ENCODE peak calls at places on chromosomes 5 and 9, in ten cellular contexts. One of them, this sample, is unnamed.

GRCh38 chr5:157470616-157471015 is 10.6 kb downstream of the NIPAL4 start:
- DNase-seq in left colon: no peak
- DNase-seq in NCI-H2107: no peak
- DNase-seq in AG20443: no peak
- DNase-seq in T1000: no peak
- DNase-seq in omental fat pad: no peak
- DNase-seq in T-cell: no peak
- DNase-seq in hepatocyte: no peak
- DNase-seq in GM10248: no peak
- DNase-seq in CD4-positive, alpha-beta T cell: no peak
- DNase-seq in this sample: no peak

GRCh38 chr5:87113848-87114247 is 153.8 kb upstream of the RASA1 start:
- DNase-seq in left colon: no peak
- DNase-seq in NCI-H2107: no peak
- DNase-seq in AG20443: peak
- DNase-seq in T1000: peak
- DNase-seq in omental fat pad: no peak
- DNase-seq in T-cell: no peak
- DNase-seq in hepatocyte: no peak
- DNase-seq in GM10248: no peak
- DNase-seq in CD4-positive, alpha-beta T cell: no peak
- DNase-seq in this sample: no peak

GRCh38 chr5:158414780-158415179 is 555.8 kb upstream of the CLINT1 start:
- DNase-seq in left colon: no peak
- DNase-seq in NCI-H2107: no peak
- DNase-seq in AG20443: peak
- DNase-seq in T1000: peak
- DNase-seq in omental fat pad: no peak
- DNase-seq in T-cell: no peak
- DNase-seq in hepatocyte: no peak
- DNase-seq in GM10248: no peak
- DNase-seq in CD4-positive, alpha-beta T cell: no peak
- DNase-seq in this sample: no peak

GRCh38 chr5:157902440-157903116 is 43.6 kb upstream of the CLINT1 start:
- DNase-seq in left colon: no peak
- DNase-seq in NCI-H2107: no peak
- DNase-seq in AG20443: no peak
- DNase-seq in T1000: no peak
- DNase-seq in omental fat pad: no peak
- DNase-seq in T-cell: no peak
- DNase-seq in hepatocyte: no peak
- DNase-seq in GM10248: no peak
- DNase-seq in CD4-positive, alpha-beta T cell: no peak
- DNase-seq in this sample: no peak

GRCh38 chr5:75670571-75670970 is 46.7 kb downstream of the POC5 start:
- DNase-seq in left colon: no peak
- DNase-seq in NCI-H2107: no peak
- DNase-seq in AG20443: no peak
- DNase-seq in T1000: no peak
- DNase-seq in omental fat pad: no peak
- DNase-seq in T-cell: no peak
- DNase-seq in hepatocyte: peak
- DNase-seq in GM10248: no peak
- DNase-seq in CD4-positive, alpha-beta T cell: no peak
- DNase-seq in this sample: no peak

GRCh38 chr5:157602505-157602904 is 26.9 kb upstream of the ADAM19 start:
- DNase-seq in left colon: no peak
- DNase-seq in NCI-H2107: no peak
- DNase-seq in AG20443: no peak
- DNase-seq in T1000: no peak
- DNase-seq in omental fat pad: no peak
- DNase-seq in T-cell: no peak
- DNase-seq in hepatocyte: no peak
- DNase-seq in GM10248: no peak
- DNase-seq in CD4-positive, alpha-beta T cell: no peak
- DNase-seq in this sample: no peak

GRCh38 chr5:59218424-59219045 is 635.7 kb downstream of the RAB3C start:
- DNase-seq in left colon: no peak
- DNase-seq in NCI-H2107: no peak
- DNase-seq in AG20443: no peak
- DNase-seq in T1000: no peak
- DNase-seq in omental fat pad: no peak
- DNase-seq in T-cell: no peak
- DNase-seq in hepatocyte: no peak
- DNase-seq in GM10248: no peak
- DNase-seq in CD4-positive, alpha-beta T cell: no peak
- DNase-seq in this sample: no peak

GRCh38 chr5:125411163-125412050 is 665.0 kb upstream of the ZNF608 start:
- DNase-seq in left colon: peak
- DNase-seq in NCI-H2107: no peak
- DNase-seq in AG20443: peak
- DNase-seq in T1000: no peak
- DNase-seq in omental fat pad: no peak
- DNase-seq in T-cell: no peak
- DNase-seq in hepatocyte: peak
- DNase-seq in GM10248: peak
- DNase-seq in CD4-positive, alpha-beta T cell: no peak
- DNase-seq in this sample: no peak

GRCh38 chr5:157578079-157578780 is 2.7 kb upstream of the ADAM19 start:
- DNase-seq in left colon: no peak
- DNase-seq in NCI-H2107: no peak
- DNase-seq in AG20443: no peak
- DNase-seq in T1000: no peak
- DNase-seq in omental fat pad: no peak
- DNase-seq in T-cell: no peak
- DNase-seq in hepatocyte: no peak
- DNase-seq in GM10248: no peak
- DNase-seq in CD4-positive, alpha-beta T cell: no peak
- DNase-seq in this sample: no peak

GRCh38 chr5:115702025-115702424 is 76.2 kb upstream of the TMED7 start:
- DNase-seq in left colon: no peak
- DNase-seq in NCI-H2107: no peak
- DNase-seq in AG20443: no peak
- DNase-seq in T1000: no peak
- DNase-seq in omental fat pad: no peak
- DNase-seq in T-cell: no peak
- DNase-seq in hepatocyte: no peak
- DNase-seq in GM10248: no peak
- DNase-seq in CD4-positive, alpha-beta T cell: no peak
- DNase-seq in this sample: no peak

GRCh38 chr5:77844408-77845272 is 68.5 kb upstream of the TBCA start:
- DNase-seq in left colon: no peak
- DNase-seq in NCI-H2107: no peak
- DNase-seq in AG20443: peak
- DNase-seq in T1000: no peak
- DNase-seq in omental fat pad: no peak
- DNase-seq in T-cell: no peak
- DNase-seq in hepatocyte: no peak
- DNase-seq in GM10248: peak
- DNase-seq in CD4-positive, alpha-beta T cell: no peak
- DNase-seq in this sample: no peak

GRCh38 chr5:81428866-81429265 is 34.9 kb upstream of the ACOT12 start:
- DNase-seq in left colon: no peak
- DNase-seq in NCI-H2107: no peak
- DNase-seq in AG20443: no peak
- DNase-seq in T1000: no peak
- DNase-seq in omental fat pad: no peak
- DNase-seq in T-cell: no peak
- DNase-seq in hepatocyte: no peak
- DNase-seq in GM10248: no peak
- DNase-seq in CD4-positive, alpha-beta T cell: no peak
- DNase-seq in this sample: no peak

GRCh38 chr5:81080809-81081460 is 120.8 kb downstream of the RASGRF2 start:
- DNase-seq in left colon: no peak
- DNase-seq in NCI-H2107: no peak
- DNase-seq in AG20443: no peak
- DNase-seq in T1000: no peak
- DNase-seq in omental fat pad: no peak
- DNase-seq in T-cell: no peak
- DNase-seq in hepatocyte: no peak
- DNase-seq in GM10248: no peak
- DNase-seq in CD4-positive, alpha-beta T cell: no peak
- DNase-seq in this sample: no peak

GRCh38 chr9:114880276-114880891 is 50.0 kb downstream of the TNFSF8 start:
- DNase-seq in left colon: no peak
- DNase-seq in NCI-H2107: no peak
- DNase-seq in AG20443: no peak
- DNase-seq in T1000: no peak
- DNase-seq in omental fat pad: no peak
- DNase-seq in T-cell: no peak
- DNase-seq in hepatocyte: no peak
- DNase-seq in GM10248: no peak
- DNase-seq in CD4-positive, alpha-beta T cell: no peak
- DNase-seq in this sample: no peak

GRCh38 chr5:176827736-176828415 is 17.5 kb downstream of the UNC5A start:
- DNase-seq in left colon: no peak
- DNase-seq in NCI-H2107: no peak
- DNase-seq in AG20443: no peak
- DNase-seq in T1000: no peak
- DNase-seq in omental fat pad: no peak
- DNase-seq in T-cell: no peak
- DNase-seq in hepatocyte: no peak
- DNase-seq in GM10248: no peak
- DNase-seq in CD4-positive, alpha-beta T cell: no peak
- DNase-seq in this sample: no peak

GRCh38 chr9:135440620-135441019 is 39.0 kb upstream of the PPP1R26 start:
- DNase-seq in left colon: no peak
- DNase-seq in NCI-H2107: no peak
- DNase-seq in AG20443: no peak
- DNase-seq in T1000: no peak
- DNase-seq in omental fat pad: no peak
- DNase-seq in T-cell: no peak
- DNase-seq in hepatocyte: no peak
- DNase-seq in GM10248: no peak
- DNase-seq in CD4-positive, alpha-beta T cell: no peak
- DNase-seq in this sample: no peak

GRCh38 chr5:134026521-134027202 is 21.9 kb upstream of the VDAC1 start:
- DNase-seq in left colon: peak
- DNase-seq in NCI-H2107: no peak
- DNase-seq in AG20443: peak
- DNase-seq in T1000: no peak
- DNase-seq in omental fat pad: no peak
- DNase-seq in T-cell: peak
- DNase-seq in hepatocyte: peak
- DNase-seq in GM10248: peak
- DNase-seq in CD4-positive, alpha-beta T cell: peak
- DNase-seq in this sample: peak

GRCh38 chr9:106403081-106403480 is 459.9 kb upstream of the ZNF462 start:
- DNase-seq in left colon: no peak
- DNase-seq in NCI-H2107: no peak
- DNase-seq in AG20443: no peak
- DNase-seq in T1000: no peak
- DNase-seq in omental fat pad: no peak
- DNase-seq in T-cell: no peak
- DNase-seq in hepatocyte: peak
- DNase-seq in GM10248: no peak
- DNase-seq in CD4-positive, alpha-beta T cell: no peak
- DNase-seq in this sample: no peak

GRCh38 chr5:140145818-140146522 is 20.2 kb downstream of the IGIP start:
- DNase-seq in left colon: peak
- DNase-seq in NCI-H2107: no peak
- DNase-seq in AG20443: peak
- DNase-seq in T1000: no peak
- DNase-seq in omental fat pad: peak
- DNase-seq in T-cell: no peak
- DNase-seq in hepatocyte: peak
- DNase-seq in GM10248: peak
- DNase-seq in CD4-positive, alpha-beta T cell: peak
- DNase-seq in this sample: no peak

GRCh38 chr9:137191691-137192447 is 3.4 kb downstream of the SSNA1 start:
- DNase-seq in left colon: no peak
- DNase-seq in NCI-H2107: no peak
- DNase-seq in AG20443: no peak
- DNase-seq in T1000: no peak
- DNase-seq in omental fat pad: no peak
- DNase-seq in T-cell: no peak
- DNase-seq in hepatocyte: no peak
- DNase-seq in GM10248: no peak
- DNase-seq in CD4-positive, alpha-beta T cell: no peak
- DNase-seq in this sample: no peak

GRCh38 chr5:90434116-90434714 is 24.7 kb upstream of the CETN3 start:
- DNase-seq in left colon: no peak
- DNase-seq in NCI-H2107: no peak
- DNase-seq in AG20443: peak
- DNase-seq in T1000: no peak
- DNase-seq in omental fat pad: no peak
- DNase-seq in T-cell: no peak
- DNase-seq in hepatocyte: peak
- DNase-seq in GM10248: no peak
- DNase-seq in CD4-positive, alpha-beta T cell: peak
- DNase-seq in this sample: no peak

GRCh38 chr9:121909111-121909510 is 184.0 kb downstream of the TTLL11 start:
- DNase-seq in left colon: no peak
- DNase-seq in NCI-H2107: no peak
- DNase-seq in AG20443: no peak
- DNase-seq in T1000: no peak
- DNase-seq in omental fat pad: no peak
- DNase-seq in T-cell: no peak
- DNase-seq in hepatocyte: no peak
- DNase-seq in GM10248: no peak
- DNase-seq in CD4-positive, alpha-beta T cell: no peak
- DNase-seq in this sample: no peak

GRCh38 chr5:142697356-142697807 is 11.5 kb upstream of the FGF1 start:
- DNase-seq in left colon: no peak
- DNase-seq in NCI-H2107: no peak
- DNase-seq in AG20443: peak
- DNase-seq in T1000: no peak
- DNase-seq in omental fat pad: no peak
- DNase-seq in T-cell: no peak
- DNase-seq in hepatocyte: peak
- DNase-seq in GM10248: no peak
- DNase-seq in CD4-positive, alpha-beta T cell: no peak
- DNase-seq in this sample: no peak

GRCh38 chr5:52727568-52727967 is 60.1 kb upstream of the ITGA1 start:
- DNase-seq in left colon: peak
- DNase-seq in NCI-H2107: no peak
- DNase-seq in AG20443: peak
- DNase-seq in T1000: no peak
- DNase-seq in omental fat pad: no peak
- DNase-seq in T-cell: no peak
- DNase-seq in hepatocyte: no peak
- DNase-seq in GM10248: no peak
- DNase-seq in CD4-positive, alpha-beta T cell: no peak
- DNase-seq in this sample: no peak

GRCh38 chr5:172939045-172939444 is 20.2 kb upstream of the RPL26L1 start:
- DNase-seq in left colon: no peak
- DNase-seq in NCI-H2107: no peak
- DNase-seq in AG20443: peak
- DNase-seq in T1000: no peak
- DNase-seq in omental fat pad: no peak
- DNase-seq in T-cell: no peak
- DNase-seq in hepatocyte: no peak
- DNase-seq in GM10248: no peak
- DNase-seq in CD4-positive, alpha-beta T cell: no peak
- DNase-seq in this sample: no peak

GRCh38 chr5:112581811-112582320 is 155.8 kb upstream of the APC start:
- DNase-seq in left colon: no peak
- DNase-seq in NCI-H2107: no peak
- DNase-seq in AG20443: no peak
- DNase-seq in T1000: no peak
- DNase-seq in omental fat pad: no peak
- DNase-seq in T-cell: no peak
- DNase-seq in hepatocyte: no peak
- DNase-seq in GM10248: no peak
- DNase-seq in CD4-positive, alpha-beta T cell: no peak
- DNase-seq in this sample: no peak

GRCh38 chr9:127762111-127762676 is 16.3 kb downstream of the SH2D3C start:
- DNase-seq in left colon: no peak
- DNase-seq in NCI-H2107: no peak
- DNase-seq in AG20443: no peak
- DNase-seq in T1000: no peak
- DNase-seq in omental fat pad: no peak
- DNase-seq in T-cell: no peak
- DNase-seq in hepatocyte: no peak
- DNase-seq in GM10248: no peak
- DNase-seq in CD4-positive, alpha-beta T cell: no peak
- DNase-seq in this sample: no peak

This sample was measured in NCI-H187 treated with DMSO at 0.1 percent for 48 hours.